ENCODE peak calls at places on chromosomes 12 and 14, in five cellular contexts. K is kidney, H is H9, D is MM.1S, T is mammary epithelial cell. I is an unnamed sample.
A peak's percentile ranks its signal among the peaks of the same experiment; 100 is the strongest.

GRCh38 chr12:88985011-88985410 is 367.3 kb downstream of the DUSP6 start:
- DNase-seq in K (no peak), H (no peak), D (no peak), T (no peak), I (no peak)

GRCh38 chr14:87097021-87097420 is 896.0 kb downstream of the GALC start:
- DNase-seq in K (no peak), H (no peak), D (no peak), T (peak; percentile 25), I (no peak)

GRCh38 chr12:51898937-51899336 is 8.4 kb upstream of the ACVRL1 start:
- DNase-seq in K (peak; percentile 38), H (no peak), D (no peak), T (peak; percentile 11), I (no peak)

GRCh38 chr14:97056086-97056485 is 258.9 kb downstream of the VRK1 start:
- DNase-seq in K (no peak), H (no peak), D (no peak), T (no peak), I (no peak)

GRCh38 chr12:131985145-131985875 is 35.6 kb downstream of the EP400 start:
- DNase-seq in K (no peak), H (no peak), D (no peak), T (no peak), I (no peak)

GRCh38 chr12:16330554-16330953 is 16.9 kb upstream of the MGST1 start:
- DNase-seq in K (no peak), H (no peak), D (no peak), T (no peak), I (no peak)

GRCh38 chr14:100782516-100783320 is 43.2 kb upstream of the MEG3 start:
- DNase-seq in K (peak; percentile 27), H (no peak), D (no peak), T (no peak), I (no peak)

GRCh38 chr12:54416908-54417603 is 2.0 kb downstream of the ITGA5 start:
- DNase-seq in K (no peak), H (no peak), D (no peak), T (no peak), I (no peak)

GRCh38 chr12:112686373-112686772 is 105.2 kb upstream of the RPH3A start:
- DNase-seq in K (no peak), H (no peak), D (no peak), T (peak; percentile 88), I (peak; percentile 26)

GRCh38 chr12:100741084-100741711 is 53.4 kb upstream of the ANO4 start:
- DNase-seq in K (no peak), H (no peak), D (peak; percentile 33), T (peak; percentile 26), I (no peak)

GRCh38 chr14:49581961-49582210 is 4.3 kb downstream of the RPS29 start:
- DNase-seq in K (no peak), H (no peak), D (no peak), T (no peak), I (no peak)

GRCh38 chr12:6228535-6229223 is 28.5 kb downstream of the CD9 start:
- DNase-seq in K (no peak), H (no peak), D (no peak), T (no peak), I (no peak)

GRCh38 chr12:103956515-103957027 is 9.1 kb upstream of the TDG start:
- DNase-seq in K (no peak), H (no peak), D (peak; percentile 27), T (no peak), I (no peak)

GRCh38 chr14:55974046-55974582 is 144.1 kb upstream of the PELI2 start:
- DNase-seq in K (no peak), H (no peak), D (no peak), T (no peak), I (no peak)

GRCh38 chr14:101008631-101009336 is 105.3 kb upstream of the RTL1 start:
- DNase-seq in K (peak; percentile 29), H (no peak), D (no peak), T (no peak), I (no peak)

DNA sequence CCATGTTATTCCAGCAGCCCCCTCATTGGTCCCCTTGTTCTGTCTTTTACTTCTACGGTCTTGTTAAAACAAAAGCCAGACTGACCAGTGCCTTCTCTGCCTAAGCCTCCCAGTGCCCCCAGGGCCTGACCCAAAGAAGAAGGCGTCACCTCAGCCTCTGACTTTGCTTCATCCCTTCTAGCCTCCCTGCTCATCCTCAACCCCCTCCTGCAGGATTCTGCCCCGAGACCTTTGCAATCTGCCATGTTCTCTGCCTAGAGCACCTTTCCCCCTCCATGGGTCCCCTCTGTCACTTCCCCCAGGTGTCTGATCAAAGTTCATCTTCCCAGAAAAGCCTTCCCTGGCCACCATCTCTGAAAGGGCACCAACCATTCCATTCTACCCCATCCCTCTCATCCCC is 7.9 kb upstream of the RBM19 start:
- DNase-seq in K (no peak), H (no peak), D (no peak), T (no peak), I (no peak)
- H3K9ac ChIP-seq in K (no peak overlapping the region), H (no peak overlapping the region), D (no peak overlapping the region), T (no peak overlapping the region), I (no peak overlapping the region)

GRCh38 chr12:108724054-108724889 is 7.0 kb downstream of the CORO1C start:
- DNase-seq in K (no peak), H (peak; percentile 20), D (no peak), T (peak; percentile 66), I (no peak)
- TF ChIP-seq CTCF in K (no peak), H (no peak), D (no peak), T (no peak), I (no peak)

GRCh38 chr14:105377555-105378182 is 20.7 kb upstream of the TEX22 start:
- DNase-seq in K (no peak), H (peak; percentile 54), D (no peak), T (no peak), I (no peak)

GRCh38 chr14:105378199-105378598 is 20.1 kb upstream of the TEX22 start:
- DNase-seq in K (peak; percentile 13), H (no peak), D (no peak), T (no peak), I (no peak)

GRCh38 chr14:105378873-105379685 is 19.3 kb upstream of the TEX22 start:
- DNase-seq in K (peak; percentile 56), H (no peak), D (no peak), T (no peak), I (no peak)

GRCh38 chr14:105375635-105376057 is 22.7 kb upstream of the TEX22 start:
- DNase-seq in K (no peak), H (no peak), D (no peak), T (no peak), I (no peak)

GRCh38 chr14:105376521-105377440 is 21.6 kb upstream of the TEX22 start:
- DNase-seq in K (no peak), H (peak; percentile 61), D (no peak), T (no peak), I (no peak)
- H3K9ac ChIP-seq in K (no peak overlapping the region), H (no peak overlapping the region), D (no peak overlapping the region), T (no peak overlapping the region), I (no peak overlapping the region)

GRCh38 chr12:50325890-50326391 is 42.6 kb upstream of the LIMA1 start:
- DNase-seq in K (no peak), H (no peak), D (no peak), T (no peak), I (no peak)

GRCh38 chr12:50322196-50322595 is 38.9 kb upstream of the LIMA1 start:
- DNase-seq in K (no peak), H (no peak), D (no peak), T (no peak), I (no peak)

GRCh38 chr12:50326636-50327284 is 43.4 kb upstream of the LIMA1 start:
- DNase-seq in K (no peak), H (no peak), D (no peak), T (peak; percentile 44), I (no peak)
- TF ChIP-seq CTCF in K (no peak), H (no peak), D (no peak), T (no peak), I (no peak)

DNA sequence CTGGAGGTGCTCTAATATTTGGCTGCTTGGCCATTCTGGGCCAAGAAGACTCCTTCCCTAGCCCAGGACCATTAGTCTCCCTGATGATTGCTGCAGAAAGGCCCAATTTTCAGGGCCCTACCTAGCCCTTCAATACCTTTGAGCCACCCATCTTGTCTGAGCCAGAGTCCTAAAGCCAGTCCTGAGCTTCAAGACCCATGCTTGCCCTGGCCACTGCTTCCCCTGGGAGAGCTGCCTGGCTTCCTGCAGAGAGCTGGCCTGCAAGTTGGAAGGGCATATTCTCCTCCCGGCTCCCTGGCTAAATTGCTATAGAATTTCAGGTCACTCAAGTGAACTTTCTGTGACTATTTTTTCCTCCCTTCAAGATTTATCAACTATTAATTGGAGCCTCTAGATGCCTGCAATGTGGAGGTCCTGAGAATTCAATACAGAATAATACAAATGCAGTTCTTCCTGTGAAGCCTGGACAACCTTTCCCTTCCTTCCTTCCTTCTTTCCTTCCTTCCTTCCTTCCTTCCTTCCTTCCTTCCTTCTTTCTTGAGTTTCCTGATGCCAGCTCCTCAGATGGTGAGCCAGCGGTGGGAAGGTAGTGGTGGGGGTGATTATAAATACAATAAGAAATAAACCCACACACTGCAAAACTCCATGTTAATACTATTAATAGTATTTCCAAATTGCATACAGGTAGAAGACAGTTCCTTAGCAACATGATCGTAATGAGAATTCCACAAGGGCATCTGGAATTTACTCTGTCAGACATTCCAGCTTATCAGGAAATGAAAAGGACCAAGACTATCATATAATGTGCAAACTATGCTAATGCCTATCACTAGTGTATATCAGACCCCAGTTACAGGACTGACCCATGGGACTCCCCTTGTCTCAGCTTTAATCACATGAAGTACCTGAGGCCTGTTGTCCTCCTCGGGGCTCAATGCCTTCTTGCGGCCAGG is 108.1 kb downstream of the ZFP36L1 start:
- DNase-seq in K (no peak), H (no peak), D (no peak), T (no peak), I (no peak)
- H3K9ac ChIP-seq in K (no peak overlapping the region), H (no peak overlapping the region), D (peak overlapping the region; percentile 11), T (peak overlapping the region; percentile 43), I (peak overlapping the region; percentile 78)

DNA sequence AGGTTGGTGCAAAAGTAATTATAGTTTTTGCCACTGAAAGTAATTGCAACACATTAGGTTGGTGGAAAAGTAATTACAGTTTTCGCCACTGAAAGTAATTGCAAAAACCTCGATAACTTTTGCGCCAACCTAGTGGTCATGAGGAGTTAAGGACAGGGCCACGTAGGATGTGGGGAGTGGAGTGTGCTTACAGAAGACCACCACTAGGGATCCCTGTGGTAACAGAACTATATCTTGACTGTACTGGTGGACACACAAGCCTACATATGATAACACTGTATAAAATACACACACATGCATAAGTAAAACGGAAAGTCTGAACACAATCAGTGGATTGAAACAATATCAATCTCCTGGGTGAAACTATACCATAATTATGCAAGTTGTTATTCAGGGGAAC is 187.4 kb upstream of the ABCD2 start:
- DNase-seq in K (no peak), H (peak; percentile 53), D (no peak), T (no peak), I (no peak)
- TF ChIP-seq CTCF in K (no peak), H (peak; percentile 74), D (peak; percentile 12), T (peak; percentile 23), I (no peak)

DNA sequence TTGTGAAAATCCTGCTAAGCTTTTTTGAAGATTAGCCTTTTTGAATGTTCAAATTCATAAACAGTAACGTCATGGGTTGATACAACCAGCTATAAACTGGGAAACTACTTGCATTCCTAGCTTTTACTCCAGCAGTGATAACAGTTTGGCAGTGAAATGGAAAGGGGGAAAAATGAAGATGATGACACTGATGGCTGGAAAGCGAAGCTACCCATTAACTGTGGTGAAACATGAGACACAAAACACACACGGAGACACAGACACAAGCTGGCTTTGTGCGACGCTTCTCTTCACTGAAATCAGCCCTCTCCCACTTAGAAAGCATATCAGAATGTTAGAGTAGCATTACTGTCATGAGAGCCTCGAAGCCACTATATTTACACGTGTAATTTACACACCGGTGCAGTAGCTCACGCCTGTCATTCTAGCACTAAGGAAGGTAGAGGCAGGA is 15.7 kb downstream of the VPS37B start:
- DNase-seq in K (no peak), H (no peak), D (no peak), T (no peak), I (no peak)
- H3K9ac ChIP-seq in K (no peak overlapping the region), H (no peak overlapping the region), D (no peak overlapping the region), T (no peak overlapping the region), I (no peak overlapping the region)